ENCODE peak calls at places on chromosomes 3 and 15, in nine cellular contexts. W is left ventricle myocardium inferior, O is heart left ventricle, V is cardiac muscle cell, X is PC-3, A is cardiac fibroblast, L is left lung, S is heart right ventricle, J is breast epithelium. R is an unnamed sample.

GRCh38 chr3:106265704-106266103 is 396.9 kb upstream of the CBLB start:
- DNase-seq in V (no peak), O (no peak), X (no peak), W (no peak), J (no peak), S (no peak), A (no peak), L (no peak), R (no peak)

GRCh38 chr3:51673802-51674654 is 3.0 kb downstream of the TEX264 start:
- DNase-seq in S (no peak), J (no peak), V (no peak), W (peak), O (no peak), A (no peak), L (no peak), X (no peak), R (peak)

GRCh38 chr3:18743761-18744160 is 318.6 kb upstream of the SATB1 start:
- DNase-seq in J (no peak), A (no peak), S (no peak), O (no peak), V (no peak), W (no peak), X (no peak), L (no peak), R (no peak)

GRCh38 chr3:139629033-139629432 is 48.7 kb downstream of the NMNAT3 start:
- DNase-seq in O (no peak), X (peak), W (no peak), A (peak), L (no peak), S (no peak), J (no peak), V (peak), R (no peak)

GRCh38 chr3:37662708-37663107 is 199.0 kb upstream of the CTDSPL start:
- DNase-seq in S (no peak), L (no peak), A (no peak), X (no peak), J (no peak), V (no peak), O (no peak), W (no peak), R (no peak)

GRCh38 chr15:46309914-46310313 is 675.1 kb downstream of the SQOR start:
- DNase-seq in L (no peak), O (no peak), X (no peak), J (no peak), V (no peak), W (no peak), A (no peak), S (no peak), R (no peak)

GRCh38 chr15:89761009-89761831 is 10.2 kb upstream of the MESP1 start:
- DNase-seq in J (peak), W (no peak), O (no peak), X (peak), V (no peak), A (no peak), S (no peak), L (peak), R (no peak)

GRCh38 chr3:147775816-147776530 is 366.8 kb downstream of the ZIC1 start:
- DNase-seq in S (no peak), X (no peak), V (peak), W (no peak), J (no peak), L (no peak), O (no peak), A (peak), R (no peak)

GRCh38 chr3:141812091-141812490 is 48.9 kb downstream of the GRK7 start:
- DNase-seq in O (no peak), S (no peak), V (no peak), W (no peak), X (no peak), A (no peak), J (no peak), L (no peak), R (no peak)

GRCh38 chr3:29282431-29283296 is 1.8 kb downstream of the RBMS3 start:
- DNase-seq in S (no peak), W (no peak), V (peak), X (peak), L (no peak), J (no peak), O (no peak), A (peak), R (no peak)

GRCh38 chr3:187024561-187025226 is 94.4 kb downstream of the ST6GAL1 start:
- DNase-seq in J (no peak), A (no peak), O (no peak), V (no peak), L (no peak), W (no peak), S (no peak), X (no peak), R (no peak)

GRCh38 chr3:30710017-30710416 is 103.6 kb downstream of the TGFBR2 start:
- DNase-seq in W (no peak), A (no peak), L (no peak), V (no peak), X (no peak), S (no peak), J (no peak), O (no peak), R (no peak)

GRCh38 chr15:45200799-45201556 is 13.2 kb upstream of the SHF start:
- DNase-seq in W (peak), L (peak), A (peak), V (peak), J (peak), S (peak), X (peak), O (peak), R (peak)

DNA sequence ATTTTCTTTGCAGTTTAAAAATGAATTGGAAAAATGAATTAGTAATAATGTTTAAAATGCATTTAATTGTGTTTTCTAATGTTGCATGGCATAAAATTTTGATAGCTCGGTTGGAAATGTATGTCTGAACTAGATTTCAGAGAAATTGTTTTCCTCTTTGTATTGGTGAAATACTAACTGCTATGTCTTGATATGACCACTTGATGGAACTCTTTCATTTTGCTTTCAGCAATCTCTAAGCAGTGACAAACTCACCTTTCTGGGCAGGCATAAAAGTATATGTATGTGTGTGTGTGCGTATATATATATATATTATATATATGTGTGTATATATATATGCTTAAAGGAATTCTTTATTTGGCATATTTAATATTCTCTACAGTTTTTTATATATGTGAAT is 239.3 kb upstream of the ZNF717 start:
- DNase-seq in X (peak), O (no peak), V (peak), A (peak), J (no peak), L (no peak), W (no peak), S (no peak), R (no peak)
- TF ChIP-seq CTCF in X (peak), O (no peak), V (peak), A (peak), J (no peak), L (peak), W (peak), S (peak), R (peak)

GRCh38 chr15:25339431-25339830 is 99.4 kb downstream of the UBE3A start:
- DNase-seq in O (no peak), A (no peak), J (no peak), V (no peak), W (no peak), S (no peak), L (no peak), X (no peak), R (no peak)
- H3K4me3 ChIP-seq in O (no peak), A (no peak), J (no peak), V (no peak), W (no peak), S (no peak), L (no peak), X (no peak), R (no peak)

DNA sequence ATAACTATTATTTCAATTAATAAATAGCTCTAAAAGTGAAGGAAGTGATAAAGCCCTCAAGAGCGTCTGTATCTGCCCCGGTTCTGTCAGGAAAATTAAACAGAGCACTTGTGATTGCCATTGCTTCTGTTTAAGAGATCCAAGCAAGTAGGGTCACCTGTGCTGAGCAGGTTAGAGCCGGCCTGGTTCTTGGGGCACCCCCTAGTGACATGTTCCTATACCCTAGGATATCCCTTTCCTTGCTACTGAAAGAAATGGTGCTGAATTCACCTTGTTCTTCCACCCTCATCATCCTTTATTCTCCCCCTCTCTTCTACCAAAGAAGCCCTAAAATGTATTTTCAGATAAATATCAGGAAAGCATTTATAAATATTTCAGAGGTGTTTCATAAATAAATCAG is 323.5 kb downstream of the RORA start:
- DNase-seq in L (peak), O (no peak), S (no peak), J (no peak), W (no peak), X (no peak), A (no peak), V (no peak), R (no peak)
- TF ChIP-seq CTCF in L (no peak), O (no peak), S (no peak), J (no peak), W (peak), X (no peak), A (no peak), V (no peak), R (no peak)

GRCh38 chr3:10169000-10169496 is 4.3 kb downstream of the IRAK2 start:
- DNase-seq in J (no peak), X (peak), O (no peak), S (no peak), L (no peak), W (no peak), A (no peak), V (no peak), R (no peak)

GRCh38 chr3:10160925-10161324 is 3.8 kb upstream of the IRAK2 start:
- DNase-seq in O (no peak), V (no peak), S (no peak), A (no peak), W (no peak), L (no peak), X (no peak), J (no peak), R (no peak)

GRCh38 chr3:10166213-10166604 is 1.5 kb downstream of the IRAK2 start:
- DNase-seq in L (no peak), O (no peak), J (no peak), W (no peak), X (no peak), V (no peak), A (no peak), S (no peak), R (no peak)

GRCh38 chr3:10162147-10162546 is 2.6 kb upstream of the IRAK2 start:
- DNase-seq in X (no peak), A (no peak), O (no peak), V (no peak), L (no peak), J (no peak), S (no peak), W (no peak), R (no peak)

DNA sequence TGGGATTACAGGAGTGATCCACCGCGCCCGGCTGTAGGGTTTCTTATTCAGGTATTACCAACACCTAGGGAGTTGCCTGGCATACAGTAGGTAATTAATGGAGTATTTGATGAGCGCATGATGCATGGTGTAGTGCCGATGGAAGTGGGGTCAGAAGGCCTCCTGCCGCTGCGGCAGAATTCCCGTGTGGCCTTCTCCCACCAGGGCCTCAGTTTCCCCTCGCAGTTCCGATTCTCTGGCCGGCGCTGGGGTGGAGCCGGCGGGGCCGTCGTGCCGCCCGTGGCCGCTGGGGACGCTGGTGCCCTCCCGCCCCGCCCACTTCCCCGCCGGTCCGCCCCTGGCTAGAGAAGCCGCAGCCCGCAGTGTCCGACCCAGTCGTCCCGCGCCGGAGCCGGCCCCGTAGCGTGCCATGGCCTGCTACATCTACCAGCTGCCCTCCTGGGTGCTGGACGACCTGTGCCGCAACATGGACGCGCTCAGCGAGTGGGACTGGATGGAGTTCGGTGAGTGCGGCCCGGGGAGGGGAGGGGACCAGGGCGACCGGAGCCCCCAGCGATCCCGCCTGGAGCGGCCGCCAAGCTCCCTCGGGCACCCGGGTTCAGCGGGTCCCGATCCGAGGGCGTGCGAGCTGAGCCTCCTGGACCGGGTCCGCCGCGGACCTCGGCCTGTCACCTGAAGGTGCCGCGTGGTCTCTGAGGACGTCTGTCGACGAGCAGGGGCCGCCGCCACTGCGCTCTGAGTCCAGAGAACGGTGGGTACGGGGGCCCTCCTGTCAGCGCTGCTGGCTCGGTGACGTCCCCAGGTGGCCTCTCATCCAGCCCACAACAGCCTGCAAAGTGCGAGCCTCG is at the start of gene IRAK2:
- DNase-seq in O (peak), X (peak), A (peak), W (peak), J (peak), V (peak), L (peak), S (peak), R (peak)
- H3K4me3 ChIP-seq in O (peak), X (peak), A (peak), W (peak), J (peak), V (peak), L (peak), S (peak), R (peak)

DNA sequence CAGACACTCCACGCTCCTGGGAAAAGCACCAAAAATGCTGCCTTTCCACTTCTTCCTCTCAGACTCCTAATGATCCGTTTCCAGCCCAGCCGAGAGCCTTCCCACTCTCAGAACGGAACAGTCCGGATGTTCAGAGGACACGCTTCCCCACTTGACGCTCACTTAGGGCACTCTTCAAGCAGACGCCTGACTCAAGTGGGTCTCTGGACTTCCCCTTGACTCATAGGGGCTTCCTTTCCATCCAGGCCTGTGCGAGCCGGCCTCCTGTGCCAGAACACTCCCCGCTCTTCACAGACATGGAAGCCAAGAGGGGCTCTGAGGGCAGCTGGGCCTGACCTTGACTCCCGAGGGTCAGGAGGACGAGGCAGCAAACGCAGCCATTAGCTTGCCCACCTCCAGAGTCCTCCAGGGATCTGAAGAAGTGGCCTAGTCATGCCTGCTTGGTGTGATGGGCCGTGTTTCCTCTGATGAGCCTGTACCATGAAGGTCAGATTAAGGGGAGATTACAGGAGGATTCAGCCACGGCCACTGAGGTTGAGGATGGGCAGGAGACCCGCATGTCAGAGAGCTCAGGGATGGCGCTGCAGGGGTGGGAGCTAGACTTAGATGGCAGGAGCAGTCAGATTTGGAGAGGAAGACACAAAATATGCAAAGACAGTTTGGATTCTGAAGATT is 114.7 kb upstream of the TLE3 start:
- DNase-seq in V (peak), A (no peak), S (no peak), X (no peak), O (no peak), J (no peak), L (peak), W (no peak), R (no peak)
- TF ChIP-seq CTCF in V (no peak), A (no peak), S (no peak), X (no peak), O (no peak), J (no peak), L (no peak), W (no peak), R (no peak)

DNA sequence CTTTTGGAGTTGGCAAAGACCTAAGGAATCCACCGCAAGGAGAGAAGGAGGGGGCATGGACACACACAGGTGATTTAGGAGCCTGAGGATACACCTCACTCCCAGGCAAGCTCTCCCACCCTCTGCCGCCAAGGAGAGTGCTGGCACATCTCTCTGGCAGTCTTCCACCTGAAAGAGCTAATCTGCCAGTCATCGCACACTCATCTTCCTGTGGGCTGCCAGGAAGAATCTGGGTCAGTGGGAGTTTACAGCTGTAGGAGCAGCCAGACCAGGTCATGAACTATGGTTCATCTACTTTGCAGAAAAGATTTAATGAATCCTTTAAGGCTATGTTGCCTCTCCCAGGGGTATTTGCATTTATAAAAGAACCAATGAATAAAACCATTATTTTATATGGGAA is 170.6 kb upstream of the TSC22D2 start:
- DNase-seq in X (peak), W (no peak), V (peak), S (no peak), O (no peak), A (peak), L (no peak), J (no peak), R (no peak)
- H3K4me3 ChIP-seq in X (peak), W (no peak), V (no peak), S (no peak), O (no peak), A (no peak), L (no peak), J (no peak), R (no peak)

GRCh38 chr3:196985954-196986885 is 17.6 kb upstream of the PIGZ start:
- DNase-seq in A (no peak), W (no peak), S (no peak), L (no peak), X (no peak), V (no peak), J (no peak), O (no peak), R (no peak)
- TF ChIP-seq CTCF in A (no peak), W (no peak), S (no peak), L (no peak), X (no peak), V (peak), J (no peak), O (no peak), R (no peak)

GRCh38 chr15:59295742-59296090 is 77.0 kb downstream of the MYO1E start:
- DNase-seq in X (no peak), A (no peak), J (no peak), S (no peak), V (no peak), O (no peak), L (no peak), W (no peak), R (no peak)

GRCh38 chr15:59294574-59294960 is 78.1 kb downstream of the MYO1E start:
- DNase-seq in S (no peak), W (no peak), V (peak), L (no peak), O (no peak), A (no peak), X (peak), J (no peak), R (no peak)

GRCh38 chr15:59298255-59298856 is 74.3 kb downstream of the MYO1E start:
- DNase-seq in O (no peak), S (no peak), J (no peak), L (no peak), A (no peak), W (no peak), X (peak), V (no peak), R (no peak)

GRCh38 chr15:59294961-59295741 is 77.5 kb downstream of the MYO1E start:
- DNase-seq in V (peak), S (peak), O (peak), W (no peak), X (peak), L (no peak), A (peak), J (no peak), R (peak)

DNA sequence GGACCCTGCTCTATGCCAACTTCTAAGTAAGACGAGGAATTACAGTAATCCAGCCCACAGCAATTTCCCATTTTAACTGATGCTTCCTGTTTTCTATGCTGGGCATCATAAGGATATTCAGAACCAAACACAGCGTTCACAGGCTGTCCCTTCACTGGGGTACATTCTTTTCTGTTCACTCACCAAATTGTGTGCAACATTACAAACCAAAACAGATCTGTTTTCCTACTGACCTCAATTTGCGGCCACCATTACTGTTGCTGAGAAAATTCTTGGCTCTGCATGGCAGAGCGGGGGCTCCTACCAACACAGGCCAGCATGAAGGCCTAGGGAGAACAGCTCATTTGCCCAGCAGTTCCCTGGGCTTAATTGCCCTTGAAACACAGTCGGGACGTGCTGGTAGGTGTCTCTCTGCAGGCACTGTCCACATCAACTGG is 76.5 kb downstream of the MYO1E start:
- DNase-seq in W (no peak), A (peak), J (no peak), S (no peak), V (peak), O (no peak), X (peak), L (no peak), R (no peak)
- H3K4me3 ChIP-seq in W (no peak), A (no peak), J (peak), S (no peak), V (no peak), O (no peak), X (no peak), L (no peak), R (no peak)

GRCh38 chr15:28086175-28086703 is 12.9 kb downstream of the OCA2 start:
- DNase-seq in J (no peak), O (no peak), V (peak), L (no peak), S (peak), A (peak), W (no peak), X (peak), R (peak)
- TF ChIP-seq CTCF in J (no peak), O (peak), V (peak), L (peak), S (peak), A (peak), W (peak), X (peak), R (peak)

R was measured in tibial artery.